ENCODE peak calls at places on chromosomes 13 and 19, in nine cellular contexts. B, Y, W, G, T, S, L, M and A are unnamed samples.

GRCh38 chr19:2462635-2463421 is 6.1 kb upstream of the LMNB2 start:
- DNase-seq in W (no peak), Y (no peak), M (peak), T (no peak), L (peak), G (no peak), S (peak), B (peak), A (no peak)

GRCh38 chr19:15556634-15557181 is 48.4 kb downstream of the CYP4F22 start:
- DNase-seq in W (no peak), T (no peak), L (no peak), G (no peak), M (no peak), Y (no peak), B (no peak), S (no peak), A (no peak)

GRCh38 chr13:73338389-73338788 is 279.6 kb downstream of the KLF5 start:
- DNase-seq in T (no peak), W (no peak), G (no peak), B (no peak), L (no peak), Y (no peak), S (no peak), M (no peak), A (no peak)

GRCh38 chr19:58558066-58558622 is at the start of gene UBE2M:
- DNase-seq in W (no peak), S (peak), L (no peak), T (no peak), B (no peak), Y (peak), G (peak), M (no peak), A (peak)

GRCh38 chr13:48493851-48494250 is 39.0 kb downstream of the RCBTB2 start:
- DNase-seq in M (no peak), L (no peak), S (no peak), T (no peak), W (no peak), B (no peak), Y (no peak), G (no peak), A (no peak)

GRCh38 chr13:29594310-29594709 is 1.2 kb downstream of the SLC7A1 start:
- DNase-seq in W (peak), G (no peak), B (no peak), Y (peak), M (peak), S (peak), T (no peak), L (no peak), A (no peak)

GRCh38 chr19:46732966-46733692 is 12.7 kb upstream of the FKRP start:
- DNase-seq in B (no peak), G (no peak), T (no peak), M (no peak), Y (no peak), W (no peak), L (no peak), S (no peak), A (no peak)

GRCh38 chr13:110271313-110271712 is 35.6 kb downstream of the COL4A1 start:
- DNase-seq in S (no peak), B (no peak), M (no peak), G (no peak), L (no peak), T (no peak), W (no peak), Y (no peak), A (no peak)

GRCh38 chr19:35882074-35882832 is 13.9 kb downstream of the APLP1 start:
- DNase-seq in B (no peak), S (no peak), T (no peak), Y (peak), M (peak), W (no peak), L (peak), G (peak), A (no peak)

GRCh38 chr13:27535546-27535945 is 84.8 kb downstream of the LNX2 start:
- DNase-seq in B (no peak), L (no peak), W (no peak), T (no peak), M (no peak), Y (no peak), G (no peak), S (no peak), A (no peak)

GRCh38 chr19:35290381-35291135 is 1.4 kb upstream of the MAG start:
- DNase-seq in S (no peak), Y (no peak), M (peak), T (no peak), B (no peak), G (no peak), L (peak), W (no peak), A (no peak)

GRCh38 chr19:2636897-2637683 is 65.4 kb downstream of the GNG7 start:
- DNase-seq in B (no peak), S (peak), T (peak), L (peak), M (peak), Y (peak), W (peak), G (peak), A (peak)

GRCh38 chr19:932647-933552 is 7.1 kb downstream of the ARID3A start:
- DNase-seq in Y (no peak), S (peak), G (no peak), T (no peak), B (peak), L (no peak), M (no peak), W (no peak), A (no peak)

GRCh38 chr19:12453495-12453894 is 12.7 kb upstream of the ZNF443 start:
- DNase-seq in M (no peak), W (no peak), S (no peak), Y (no peak), G (no peak), B (no peak), T (no peak), L (no peak), A (no peak)

GRCh38 chr13:44142540-44142867 is 231.1 kb upstream of the SERP2 start:
- DNase-seq in S (no peak), Y (no peak), M (peak), T (no peak), G (no peak), W (no peak), L (no peak), B (no peak), A (no peak)

GRCh38 chr13:63628310-63628709 is 2212.7 kb upstream of the PCDH20 start:
- DNase-seq in L (no peak), M (no peak), G (no peak), B (no peak), S (no peak), W (no peak), Y (no peak), T (no peak), A (no peak)

GRCh38 chr19:38650911-38651584 is 3.6 kb downstream of the ACTN4 start:
- DNase-seq in L (no peak), G (no peak), M (no peak), Y (no peak), W (no peak), B (no peak), S (no peak), T (no peak), A (no peak)

GRCh38 chr13:45325806-45326205 is 15.2 kb downstream of the TPT1 start:
- DNase-seq in T (no peak), S (no peak), M (no peak), Y (no peak), L (peak), G (no peak), B (no peak), W (no peak), A (no peak)

GRCh38 chr13:85093808-85094207 is 705.4 kb downstream of the SLITRK6 start:
- DNase-seq in Y (no peak), G (no peak), L (no peak), B (no peak), S (no peak), W (no peak), T (no peak), M (no peak), A (no peak)

GRCh38 chr19:5889288-5889971 is 14.2 kb downstream of the NDUFA11 start:
- DNase-seq in T (no peak), M (no peak), B (no peak), Y (no peak), G (no peak), S (no peak), W (no peak), L (no peak), A (no peak)

GRCh38 chr19:44005968-44006367 is 3.2 kb downstream of the ZNF230 start:
- DNase-seq in Y (no peak), B (no peak), G (no peak), L (no peak), T (no peak), M (no peak), W (no peak), S (no peak), A (no peak)

GRCh38 chr19:40798997-40799557 is at the start of gene EGLN2:
- DNase-seq in Y (no peak), M (peak), G (no peak), B (no peak), T (no peak), W (no peak), L (no peak), S (no peak), A (no peak)

GRCh38 chr19:15780595-15781418 is 6.7 kb upstream of the OR10H5 start:
- DNase-seq in Y (no peak), L (no peak), G (no peak), M (no peak), S (no peak), T (no peak), B (no peak), W (no peak), A (no peak)

GRCh38 chr19:13001502-13002388 is 6.5 kb downstream of the NFIX start:
- DNase-seq in B (peak), W (no peak), G (no peak), Y (no peak), S (no peak), T (no peak), M (peak), L (peak), A (no peak)

GRCh38 chr13:47268270-47268669 is 371.4 kb upstream of the HTR2A start:
- DNase-seq in B (no peak), S (no peak), Y (no peak), W (no peak), T (no peak), L (no peak), M (no peak), G (no peak), A (no peak)

GRCh38 chr13:103568314-103568713 is 502.1 kb upstream of the SLC10A2 start:
- DNase-seq in T (no peak), G (no peak), B (no peak), W (no peak), Y (no peak), S (no peak), L (no peak), M (no peak), A (no peak)

GRCh38 chr13:101065314-101065713 is 351.0 kb downstream of the NALCN start:
- DNase-seq in G (no peak), T (no peak), Y (no peak), B (no peak), S (no peak), W (no peak), M (no peak), L (no peak), A (no peak)

GRCh38 chr13:28128926-28129325 is 9.4 kb upstream of the PAN3 start:
- DNase-seq in T (no peak), B (no peak), M (no peak), G (no peak), S (no peak), Y (no peak), L (no peak), W (no peak), A (no peak)

GRCh38 chr19:33785795-33786194 is 10.9 kb upstream of the KCTD15 start:
- DNase-seq in W (no peak), Y (no peak), B (no peak), G (no peak), T (no peak), M (no peak), L (no peak), S (no peak), A (no peak)

GRCh38 chr19:2239771-2240770 is 3.4 kb downstream of the SF3A2 start:
- DNase-seq in W (no peak), Y (no peak), L (no peak), B (no peak), S (no peak), G (no peak), M (no peak), T (no peak), A (no peak)

GRCh38 chr19:1360126-1360817 is 23.4 kb upstream of the NDUFS7 start:
- DNase-seq in S (no peak), T (no peak), G (no peak), B (no peak), L (no peak), Y (no peak), W (no peak), M (no peak), A (no peak)

GRCh38 chr19:17405250-17406038 is at the start of gene BST2:
- DNase-seq in L (peak), T (no peak), W (peak), Y (peak), M (peak), G (peak), S (no peak), B (no peak), A (peak)

GRCh38 chr19:11887618-11888531 is at the start of gene ZNF69:
- DNase-seq in G (peak), S (peak), Y (peak), B (peak), M (peak), L (peak), W (peak), T (peak), A (peak)

GRCh38 chr13:79075703-79076102 is 330.4 kb downstream of the RBM26 start:
- DNase-seq in G (no peak), B (no peak), W (no peak), T (no peak), L (no peak), S (no peak), Y (no peak), M (no peak), A (no peak)